ENCODE peak calls at places on chromosomes 11 and 22, in eight cellular contexts. V is mesendoderm, U is neural progenitor cell, P is dorsolateral prefrontal cortex, F is uterus, E is psoas muscle, G is PC-3, Y is neuronal stem cell. J is an unnamed sample.

GRCh38 chr22:49979587-49980264 is 19.2 kb downstream of the PIM3 start:
- DNase-seq in V (peak), P (no peak), G (peak), Y (no peak), E (peak), F (no peak), U (peak), J (no peak)

GRCh38 chr11:6202036-6202435 is 3.0 kb downstream of the OR52W1 start:
- DNase-seq in U (no peak), V (no peak), E (no peak), P (no peak), F (no peak), Y (no peak), G (no peak), J (no peak)

GRCh38 chr22:37161442-37161841 is 11.7 kb upstream of the IL2RB start:
- DNase-seq in V (peak), P (no peak), G (peak), F (no peak), E (peak), Y (no peak), U (no peak), J (no peak)

GRCh38 chr22:47392054-47392347 is 629.6 kb downstream of the TBC1D22A start:
- DNase-seq in P (no peak), F (no peak), G (no peak), V (no peak), Y (no peak), U (no peak), E (no peak), J (no peak)

GRCh38 chr11:103234974-103235373 is 125.7 kb downstream of the DYNC2H1 start:
- DNase-seq in P (no peak), F (no peak), G (no peak), Y (no peak), E (no peak), U (no peak), V (peak), J (no peak)

GRCh38 chr22:49413551-49413950 is 414.1 kb downstream of the BRD1 start:
- DNase-seq in P (no peak), F (no peak), E (no peak), G (no peak), Y (no peak), V (no peak), U (peak), J (no peak)

GRCh38 chr22:27999876-28000275 is 80.8 kb upstream of the PITPNB start:
- DNase-seq in V (no peak), P (no peak), E (no peak), F (no peak), Y (no peak), G (no peak), U (no peak), J (no peak)

GRCh38 chr11:125514336-125515101 is 18.5 kb upstream of the FEZ1 start:
- DNase-seq in E (no peak), V (peak), Y (no peak), P (no peak), G (peak), U (no peak), F (no peak), J (no peak)

GRCh38 chr11:124327775-124328174 is 7.8 kb upstream of the OR8D2 start:
- DNase-seq in F (no peak), V (no peak), Y (no peak), U (no peak), G (no peak), P (no peak), E (no peak), J (no peak)

GRCh38 chr11:9568854-9569587 is 4.4 kb upstream of the WEE1 start:
- DNase-seq in V (peak), E (peak), Y (no peak), P (no peak), U (peak), G (peak), F (peak), J (peak)

GRCh38 chr22:20916916-20917810 is at the start of gene CRKL:
- DNase-seq in U (peak), P (peak), E (peak), F (peak), G (peak), Y (peak), V (peak), J (peak)

GRCh38 chr22:20922141-20922751 is 5.0 kb downstream of the CRKL start:
- DNase-seq in E (no peak), U (no peak), F (no peak), V (peak), P (no peak), G (peak), Y (no peak), J (no peak)

GRCh38 chr22:20920881-20921203 is 3.6 kb downstream of the CRKL start:
- DNase-seq in F (no peak), P (no peak), U (no peak), E (no peak), G (no peak), Y (no peak), V (no peak), J (no peak)

GRCh38 chr22:20918663-20919220 is 1.5 kb downstream of the CRKL start:
- DNase-seq in G (no peak), Y (no peak), F (no peak), E (no peak), U (peak), P (no peak), V (no peak), J (no peak)

DNA sequence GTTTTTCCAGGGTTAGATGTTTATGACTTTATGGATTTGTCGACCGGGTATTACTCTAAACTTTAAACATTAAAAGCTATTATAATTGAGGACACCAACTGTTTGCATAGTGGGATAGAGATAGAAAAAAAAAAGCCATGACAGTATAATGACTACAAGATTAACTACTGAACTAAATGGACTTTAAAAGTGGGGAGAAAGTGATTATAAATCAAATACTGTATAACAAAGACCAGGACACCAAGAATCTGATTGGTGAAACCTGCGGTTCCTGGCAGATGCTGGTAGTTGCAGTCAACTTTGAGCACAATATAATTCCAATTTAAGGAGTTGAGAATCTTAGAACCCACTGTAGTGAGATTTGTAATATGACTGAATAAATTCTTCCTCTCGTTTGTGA is 2.5 kb downstream of the CRKL start:
- DNase-seq in E (no peak), G (no peak), Y (no peak), F (no peak), P (no peak), V (no peak), U (no peak), J (no peak)
- H3K4me3 ChIP-seq in E (peak), G (peak), Y (no peak), F (peak), P (peak), V (no peak), U (peak), J (peak)

DNA sequence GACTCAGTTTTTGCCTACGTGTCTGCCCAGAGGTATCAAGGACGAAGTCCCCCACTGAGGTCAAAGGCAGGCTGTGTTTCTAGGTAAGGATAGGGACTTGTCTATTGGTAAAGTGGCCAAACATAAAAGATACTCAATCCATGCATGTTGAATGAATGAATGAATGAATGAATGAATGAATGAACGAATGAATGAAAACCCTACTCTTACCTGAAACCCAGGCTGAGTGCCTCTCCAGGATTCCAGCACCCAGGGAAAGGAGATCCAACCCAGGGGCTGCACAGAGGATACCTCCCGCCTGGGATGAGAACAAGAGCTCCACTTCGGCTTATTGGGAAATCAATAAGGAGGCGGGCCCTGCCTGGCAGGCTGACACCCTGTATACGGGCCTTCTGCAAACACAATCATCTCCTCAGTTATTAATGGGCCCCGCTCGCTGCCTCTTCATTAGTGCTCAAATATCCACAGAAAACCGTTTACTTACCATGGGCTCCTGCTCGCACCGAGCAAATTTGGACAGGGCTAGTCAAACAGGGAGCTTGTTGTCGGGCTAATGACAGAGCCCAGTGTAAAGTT is 177.4 kb downstream of the BUD13 start:
- DNase-seq in G (no peak), Y (no peak), U (no peak), P (peak), E (no peak), F (no peak), V (no peak), J (no peak)
- H3K4me3 ChIP-seq in G (no peak), Y (no peak), U (no peak), P (no peak), E (no peak), F (no peak), V (no peak), J (no peak)

GRCh38 chr22:46064236-46064965 is 85.9 kb upstream of the PPARA start:
- DNase-seq in P (peak), E (peak), F (peak), U (no peak), G (peak), V (no peak), Y (no peak), J (no peak)
- H3K4me3 ChIP-seq in P (peak), E (peak), F (peak), U (no peak), G (peak), V (no peak), Y (no peak), J (no peak)

DNA sequence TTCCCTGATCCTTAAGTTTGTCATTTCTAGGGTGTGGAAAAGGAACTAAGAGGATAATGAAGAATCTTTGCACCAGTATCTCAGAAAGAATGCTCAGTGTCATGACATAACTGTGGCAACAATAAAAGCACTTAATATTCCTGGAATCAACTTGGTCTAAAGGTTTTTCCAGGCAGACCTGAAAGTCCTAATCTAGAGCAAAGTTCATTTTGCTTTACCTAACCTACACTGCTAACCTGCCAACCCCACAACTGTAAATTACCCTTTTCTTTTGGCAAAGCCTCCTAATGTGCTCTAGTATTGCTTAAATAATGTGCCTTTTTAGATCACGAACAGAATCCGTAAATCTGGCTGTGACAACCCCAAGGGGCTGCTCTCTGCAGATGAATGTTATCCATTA is 82.5 kb downstream of the AMBRA1 start:
- DNase-seq in G (no peak), E (no peak), U (no peak), P (no peak), F (no peak), Y (no peak), V (no peak), J (no peak)
- H3K4me3 ChIP-seq in G (no peak), E (no peak), U (no peak), P (no peak), F (no peak), Y (no peak), V (no peak), J (no peak)

GRCh38 chr11:1390603-1391164 is 950 bp downstream of the BRSK2 start:
- DNase-seq in U (peak), Y (no peak), E (peak), P (no peak), F (no peak), V (peak), G (no peak), J (no peak)
- H3K4me3 ChIP-seq in U (peak), Y (peak), E (peak), P (peak), F (no peak), V (no peak), G (no peak), J (no peak)

GRCh38 chr11:119108857-119109221 is 1.7 kb downstream of the C2CD2L start:
- DNase-seq in E (no peak), V (no peak), F (no peak), P (no peak), Y (no peak), G (no peak), U (no peak), J (no peak)
- H3K4me3 ChIP-seq in E (peak), V (no peak), F (no peak), P (peak), Y (no peak), G (peak), U (no peak), J (no peak)

GRCh38 chr22:45502215-45503070 is at the start of gene FBLN1:
- DNase-seq in P (no peak), U (peak), Y (peak), G (peak), V (peak), F (peak), E (peak), J (no peak)

GRCh38 chr22:45504703-45505341 is 2.1 kb downstream of the FBLN1 start:
- DNase-seq in E (peak), G (no peak), U (peak), V (peak), F (no peak), P (peak), Y (peak), J (no peak)

GRCh38 chr22:45505991-45506743 is 3.5 kb downstream of the FBLN1 start:
- DNase-seq in E (no peak), F (no peak), Y (no peak), U (no peak), P (no peak), V (no peak), G (no peak), J (no peak)

GRCh38 chr22:45503816-45504702 is 1.4 kb downstream of the FBLN1 start:
- DNase-seq in U (peak), G (no peak), Y (peak), F (no peak), E (no peak), P (no peak), V (peak), J (peak)

DNA sequence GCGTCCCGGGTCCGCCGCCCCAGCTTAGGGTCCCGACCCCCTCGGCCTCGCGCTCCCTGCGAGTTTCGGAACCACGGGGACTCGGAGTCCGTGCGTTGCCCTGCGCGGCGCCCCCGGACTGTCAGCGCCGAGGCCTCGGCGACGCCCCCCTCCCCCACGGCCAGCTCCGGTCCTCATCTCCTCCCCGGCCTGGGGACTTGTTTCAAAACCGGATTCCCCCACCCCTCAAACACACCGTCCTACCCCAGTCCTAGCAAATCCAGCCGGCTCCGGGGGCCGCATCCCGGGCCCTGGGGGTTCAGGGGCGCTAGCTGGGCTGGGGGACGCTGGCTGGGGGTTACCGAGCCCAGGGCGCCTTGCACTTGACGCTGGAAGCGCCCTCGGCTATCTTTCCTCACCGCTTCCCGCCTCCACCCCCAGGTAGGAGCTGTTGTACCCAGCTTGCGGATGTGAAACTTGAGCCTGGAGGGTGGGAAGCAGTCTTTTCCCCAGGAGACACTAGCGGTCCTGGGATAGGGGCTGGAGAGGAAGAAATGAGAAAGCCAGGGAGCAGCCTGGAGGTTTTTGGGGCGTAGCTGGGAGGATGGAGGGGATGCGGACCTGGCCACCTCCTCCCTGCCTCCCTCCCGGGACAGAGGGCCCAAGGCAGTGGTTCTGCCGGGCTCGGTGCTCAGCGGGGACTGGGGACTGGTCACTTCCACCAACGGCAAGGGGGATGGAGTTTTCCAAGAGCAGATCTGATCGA is 560 bp downstream of the FBLN1 start:
- DNase-seq in F (no peak), V (peak), E (no peak), U (peak), Y (peak), G (no peak), P (no peak), J (no peak)
- H3K4me3 ChIP-seq in F (peak), V (peak), E (peak), U (peak), Y (peak), G (peak), P (peak), J (peak)

GRCh38 chr11:121476379-121477032 is 23.7 kb upstream of the SORL1-AS1 start:
- DNase-seq in U (no peak), V (no peak), P (no peak), E (no peak), F (no peak), Y (no peak), G (peak), J (no peak)

GRCh38 chr11:121479839-121480238 is 27.1 kb upstream of the SORL1-AS1 start:
- DNase-seq in P (no peak), E (no peak), F (no peak), G (peak), Y (no peak), U (no peak), V (no peak), J (no peak)

GRCh38 chr11:121478895-121479281 is 26.1 kb upstream of the SORL1-AS1 start:
- DNase-seq in P (no peak), V (no peak), G (no peak), E (no peak), Y (no peak), U (peak), F (no peak), J (no peak)

GRCh38 chr11:121478226-121478894 is 25.6 kb upstream of the SORL1-AS1 start:
- DNase-seq in P (no peak), Y (no peak), U (no peak), G (peak), E (no peak), V (no peak), F (no peak), J (no peak)

DNA sequence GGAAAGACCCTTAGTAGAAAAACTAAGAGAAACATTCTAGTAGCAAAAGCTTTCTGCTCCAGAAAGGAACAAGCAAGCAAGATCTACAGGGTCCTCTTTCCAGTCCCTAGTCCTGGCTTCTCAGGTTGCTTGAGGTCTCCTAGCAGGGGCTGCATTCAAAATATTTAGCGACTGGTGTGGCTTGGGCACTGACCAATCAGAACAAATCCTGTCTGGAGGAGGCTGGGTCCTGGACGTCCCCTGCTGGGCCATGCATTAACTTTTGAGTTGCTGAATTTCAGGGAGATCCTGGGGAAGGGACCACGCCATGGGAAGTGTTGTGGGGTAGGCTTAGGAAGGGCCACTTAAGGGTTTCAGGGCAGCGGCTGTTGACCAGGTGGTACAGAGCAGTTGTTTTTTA is 26.6 kb upstream of the SORL1-AS1 start:
- DNase-seq in G (no peak), Y (no peak), E (no peak), V (peak), P (no peak), F (no peak), U (peak), J (no peak)
- H3K4me3 ChIP-seq in G (no peak), Y (no peak), E (no peak), V (no peak), P (no peak), F (no peak), U (peak), J (no peak)

DNA sequence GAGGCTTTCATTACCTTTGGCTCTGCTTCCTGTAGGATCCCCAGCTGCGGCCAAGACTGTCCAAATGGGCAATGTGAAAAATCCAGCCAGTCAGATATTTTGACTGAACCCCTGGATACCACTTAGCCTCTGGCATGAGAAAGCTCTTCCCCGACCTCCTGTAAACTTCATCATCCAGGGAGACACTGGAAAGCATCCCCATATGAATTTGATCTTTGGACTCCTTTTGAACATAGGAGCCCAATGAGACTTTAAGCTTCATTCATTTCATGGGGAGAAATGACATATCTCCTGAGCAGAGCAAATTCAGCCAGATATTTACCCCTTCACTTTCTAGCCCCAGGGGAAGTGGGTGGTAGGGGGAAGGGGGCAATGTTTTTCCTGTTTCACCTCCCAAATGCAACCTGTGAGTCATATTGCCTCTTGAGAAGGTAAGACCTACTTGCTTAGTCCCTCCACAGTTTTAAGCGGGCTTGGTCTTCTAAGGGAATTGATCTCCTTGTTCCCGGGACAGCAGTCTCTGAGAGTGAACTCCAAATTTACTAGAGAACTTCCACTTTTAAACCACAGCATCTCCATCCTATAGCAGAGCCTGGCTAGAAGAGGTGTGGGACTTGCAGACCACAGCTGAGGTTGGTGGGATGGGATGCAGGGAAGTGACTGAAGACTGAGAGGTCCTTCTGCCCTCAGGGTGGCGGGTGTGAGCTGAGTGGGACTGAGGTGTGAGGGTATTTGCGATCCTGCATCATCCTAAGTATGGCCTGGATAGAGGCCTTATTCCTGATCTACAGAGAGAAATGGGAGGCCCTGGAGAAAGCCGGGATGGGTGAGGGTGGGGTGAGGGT is 20.3 kb upstream of the POU2AF1 start:
- DNase-seq in Y (no peak), E (no peak), V (no peak), G (no peak), U (no peak), P (no peak), F (no peak), J (no peak)
- H3K4me3 ChIP-seq in Y (no peak), E (no peak), V (no peak), G (no peak), U (no peak), P (no peak), F (no peak), J (no peak)

GRCh38 chr11:65925397-65925796 is 6.2 kb downstream of the DRAP1 start:
- DNase-seq in G (no peak), F (no peak), V (no peak), E (no peak), Y (no peak), P (no peak), U (no peak), J (no peak)

GRCh38 chr11:65932558-65932919 is 12.7 kb upstream of the TSGA10IP start:
- DNase-seq in Y (no peak), V (peak), E (no peak), P (no peak), F (no peak), G (peak), U (peak), J (no peak)

GRCh38 chr11:65928667-65929066 is 9.4 kb downstream of the DRAP1 start:
- DNase-seq in V (no peak), F (no peak), G (no peak), P (no peak), Y (no peak), E (no peak), U (no peak), J (no peak)

GRCh38 chr11:65931773-65932557 is 12.7 kb downstream of the DRAP1 start:
- DNase-seq in Y (no peak), F (no peak), E (no peak), U (peak), G (no peak), P (no peak), V (no peak), J (no peak)

GRCh38 chr11:65927904-65928397 is 8.7 kb downstream of the DRAP1 start:
- DNase-seq in Y (no peak), V (no peak), P (no peak), U (no peak), G (no peak), F (no peak), E (no peak), J (no peak)
- H3K4me3 ChIP-seq in Y (no peak), V (no peak), P (no peak), U (no peak), G (no peak), F (no peak), E (no peak), J (no peak)

J was measured in skeletal muscle cell.